ENCODE peak calls at places on chromosome 11, in four cellular contexts. Z is heart right ventricle, H is body of pancreas, T is fibroblast of mammary gland. D is an unnamed sample.

GRCh38 chr11:96095884-96096301 is 172.0 kb upstream of the MTMR2 start:
- DNase-seq in Z (no peak), H (no peak), T (no peak), D (no peak)

GRCh38 chr11:13358871-13359270 is 81.3 kb downstream of the BMAL1 start:
- DNase-seq in Z (no peak), H (no peak), T (peak), D (no peak)

GRCh38 chr11:66523611-66524010 is 13.2 kb downstream of the BBS1 start:
- DNase-seq in Z (peak), H (no peak), T (no peak), D (no peak)

GRCh38 chr11:69419662-69420061 is 61.8 kb upstream of the LINC01488 start:
- DNase-seq in Z (no peak), H (no peak), T (no peak), D (no peak)

GRCh38 chr11:64253481-64253880 is 2.2 kb downstream of the PLCB3 start:
- DNase-seq in Z (no peak), H (no peak), T (no peak), D (no peak)

GRCh38 chr11:69088676-69089146 is 40.0 kb downstream of the TPCN2 start:
- DNase-seq in Z (peak), H (peak), T (peak), D (no peak)

GRCh38 chr11:69812256-69812655 is 7.0 kb downstream of the FGF3 start:
- DNase-seq in Z (no peak), H (no peak), T (no peak), D (no peak)

GRCh38 chr11:113153847-113154246 is 160.5 kb upstream of the TTC12 start:
- DNase-seq in Z (no peak), H (no peak), T (no peak), D (no peak)

GRCh38 chr11:64245797-64246623 is 733 bp downstream of the PPP1R14B start:
- DNase-seq in Z (peak), H (peak), T (peak), D (peak)

GRCh38 chr11:46108752-46109151 is 12.5 kb downstream of the PHF21A start:
- DNase-seq in Z (no peak), H (no peak), T (no peak), D (no peak)

GRCh38 chr11:35622070-35622469 is 3.8 kb downstream of the FJX1 start:
- DNase-seq in Z (no peak), H (no peak), T (peak), D (peak)

GRCh38 chr11:18804621-18805020 is 13.0 kb upstream of the PTPN5 start:
- DNase-seq in Z (no peak), H (no peak), T (no peak), D (no peak)

GRCh38 chr11:63838150-63838681 is 694 bp upstream of the MARK2 start:
- DNase-seq in Z (peak), H (no peak), T (no peak), D (no peak)

GRCh38 chr11:110710520-110711381 is 1.5 kb downstream of the ARHGAP20 start:
- DNase-seq in Z (peak), H (peak), T (peak), D (no peak)

GRCh38 chr11:34351687-34352469 is 5.9 kb downstream of the ABTB2 start:
- DNase-seq in Z (no peak), H (no peak), T (no peak), D (no peak)

GRCh38 chr11:13042873-13043338 is 33.8 kb downstream of the RASSF10 start:
- DNase-seq in Z (no peak), H (no peak), T (no peak), D (no peak)

GRCh38 chr11:64263021-64263946 is 12.0 kb downstream of the PLCB3 start:
- DNase-seq in Z (no peak), H (no peak), T (peak), D (no peak)

GRCh38 chr11:77083553-77084245 is 16.9 kb downstream of the CAPN5 start:
- DNase-seq in Z (no peak), H (no peak), T (no peak), D (no peak)

GRCh38 chr11:18088371-18088770 is 17.5 kb downstream of the SAAL1 start:
- DNase-seq in Z (no peak), H (no peak), T (no peak), D (no peak)

GRCh38 chr11:113818426-113818825 is 38.8 kb downstream of the CLDN25 start:
- DNase-seq in Z (no peak), H (no peak), T (peak), D (no peak)

GRCh38 chr11:1335811-1336761 is 26.7 kb upstream of the TOLLIP start:
- DNase-seq in Z (peak), H (peak), T (peak), D (peak)

GRCh38 chr11:30914143-30914762 is 328.1 kb upstream of the MPPED2 start:
- DNase-seq in Z (peak), H (peak), T (peak), D (no peak)

GRCh38 chr11:96817488-96817887 is 427.7 kb downstream of the JRKL start:
- DNase-seq in Z (no peak), H (no peak), T (peak), D (no peak)

GRCh38 chr11:11995601-11996000 is 12.8 kb downstream of the DKK3 start:
- DNase-seq in Z (no peak), H (no peak), T (no peak), D (no peak)

GRCh38 chr11:70297341-70297740 is 26.9 kb downstream of the PPFIA1 start:
- DNase-seq in Z (no peak), H (no peak), T (no peak), D (no peak)

GRCh38 chr11:9573775-9574555 is 495 bp downstream of the WEE1 start:
- DNase-seq in Z (peak), H (peak), T (no peak), D (no peak)

GRCh38 chr11:70080763-70081162 is 2.6 kb downstream of the ANO1 start:
- DNase-seq in Z (no peak), H (no peak), T (no peak), D (no peak)

GRCh38 chr11:126839496-126839895 is 161.1 kb downstream of the KIRREL3 start:
- DNase-seq in Z (no peak), H (no peak), T (no peak), D (no peak)

GRCh38 chr11:102453286-102453797 is 777 bp upstream of the TMEM123 start:
- DNase-seq in Z (no peak), H (no peak), T (peak), D (no peak)

GRCh38 chr11:130159657-130160459 is at the start of gene ST14:
- DNase-seq in Z (no peak), H (peak), T (no peak), D (no peak)

GRCh38 chr11:1274501-1274900 is 34.9 kb downstream of the TOLLIP start:
- DNase-seq in Z (no peak), H (no peak), T (no peak), D (no peak)

GRCh38 chr11:101448881-101449442 is 134.8 kb downstream of the TRPC6 start:
- DNase-seq in Z (no peak), H (no peak), T (no peak), D (no peak)

D was measured in GM04503.